ENCODE peak calls at places on chromosomes 4 and X, in five cellular contexts. T is sigmoid colon, E is fibroblast of lung, I is mesenchymal stem cell, C is choroid plexus epithelial cell. B is an unnamed sample.

GRCh38 chr4:125085-125820 is 952 bp downstream of the ZNF718 start:
- DNase-seq in I (peak; percentile 67), E (peak; percentile 52), C (peak; percentile 63), T (no peak), B (no peak)

GRCh38 chr4:169615467-169616106 is 3.2 kb upstream of the NEK1 start:
- DNase-seq in I (no peak), T (no peak), E (peak; percentile 62), C (peak; percentile 33), B (no peak)

GRCh38 chr4:41294445-41295062 is 37.8 kb downstream of the UCHL1 start:
- DNase-seq in E (no peak), I (no peak), C (no peak), T (no peak), B (no peak)

GRCh38 chr4:125316391-125316780 is 1.6 kb downstream of the FAT4 start:
- DNase-seq in T (no peak), E (no peak), I (no peak), C (peak; percentile 49), B (no peak)

GRCh38 chr4:5051692-5052423 is 578 bp downstream of the STK32B start:
- DNase-seq in E (peak; percentile 20), I (peak; percentile 53), C (no peak), T (no peak), B (no peak)

GRCh38 chr4:1573830-1574459 is 110.2 kb downstream of the FAM53A start:
- DNase-seq in C (no peak), I (no peak), E (no peak), T (peak; percentile 51), B (no peak)

GRCh38 chr4:183932576-183932975 is 27.5 kb downstream of the STOX2 start:
- DNase-seq in T (no peak), E (no peak), C (no peak), I (no peak), B (no peak)

GRCh38 chrX:138745215-138745614 is 33.7 kb upstream of the FGF13 start:
- DNase-seq in I (peak; percentile 20), T (no peak), E (peak; percentile 37), C (peak; percentile 50), B (peak; percentile 7)

GRCh38 chr4:174156239-174156826 is 127.1 kb downstream of the FBXO8 start:
- DNase-seq in E (peak; percentile 13), C (peak; percentile 69), I (peak; percentile 77), T (no peak), B (no peak)

GRCh38 chr4:142960134-142960533 is 114.0 kb upstream of the INPP4B start:
- DNase-seq in I (no peak), C (peak; percentile 44), E (peak; percentile 1), T (no peak), B (no peak)

GRCh38 chr4:118270492-118270891 is 82.3 kb downstream of the PRSS12 start:
- DNase-seq in T (no peak), E (peak; percentile 39), I (peak; percentile 65), C (peak; percentile 80), B (no peak)

GRCh38 chr4:3677671-3678070 is 88.5 kb upstream of the ADRA2C start:
- DNase-seq in C (no peak), T (peak; percentile 41), E (no peak), I (no peak), B (no peak)

GRCh38 chr4:114081783-114082182 is 102.3 kb upstream of the ARSJ start:
- DNase-seq in I (no peak), T (no peak), E (no peak), C (no peak), B (no peak)

GRCh38 chr4:48129307-48130014 is 4.6 kb downstream of the TXK start:
- DNase-seq in I (no peak), T (no peak), C (no peak), E (no peak), B (no peak)

GRCh38 chr4:160864253-160864652 is 1299.5 kb downstream of the FSTL5 start:
- DNase-seq in I (no peak), T (no peak), C (no peak), E (no peak), B (no peak)

GRCh38 chr4:8024073-8024786 is 84.6 kb upstream of the AFAP1 start:
- DNase-seq in C (no peak), I (no peak), E (no peak), T (no peak), B (no peak)

GRCh38 chr4:3416821-3417221 is 24.9 kb upstream of the HGFAC start:
- DNase-seq in T (peak; percentile 48), C (no peak), E (no peak), I (no peak), B (no peak)

GRCh38 chrX:54181196-54181953 is 1.7 kb downstream of the FAM120C start:
- DNase-seq in I (peak; percentile 28), T (no peak), C (peak; percentile 35), E (peak; percentile 76), B (peak; percentile 53)

GRCh38 chr4:116066711-116067245 is 953.4 kb upstream of the NDST4 start:
- DNase-seq in E (no peak), I (no peak), C (no peak), T (no peak), B (no peak)

GRCh38 chr4:130851107-130851506 is 1755.2 kb downstream of the C4orf33 start:
- DNase-seq in T (no peak), C (no peak), I (no peak), E (no peak), B (no peak)
- H3K4me3 ChIP-seq in T (no peak overlapping the region), C (no peak overlapping the region), I (no peak overlapping the region), E (no peak overlapping the region), B (no peak overlapping the region)

DNA sequence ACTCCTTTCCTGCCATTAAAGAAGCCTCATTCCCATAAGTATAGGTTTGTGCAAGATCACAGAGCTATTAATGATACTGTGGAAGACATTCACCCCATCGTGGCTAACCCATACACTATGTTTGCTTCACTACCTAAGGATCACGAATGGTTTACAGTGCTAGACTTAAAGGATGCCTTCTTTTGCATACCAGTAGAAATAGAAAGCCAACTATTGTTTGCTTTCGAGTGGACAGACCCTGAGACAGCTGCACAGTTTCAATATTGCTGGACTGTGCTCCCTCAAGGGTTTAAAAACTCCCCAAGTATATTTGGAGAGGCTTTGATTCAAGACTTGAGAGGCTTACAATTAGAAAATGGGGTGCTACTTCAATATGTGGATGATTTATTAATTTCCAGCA is 16.0 kb upstream of the PAPSS1 start:
- DNase-seq in I (no peak), E (no peak), C (no peak), T (no peak), B (no peak)
- H3K4me3 ChIP-seq in I (no peak overlapping the region), E (no peak overlapping the region), C (no peak overlapping the region), T (no peak overlapping the region), B (no peak overlapping the region)

DNA sequence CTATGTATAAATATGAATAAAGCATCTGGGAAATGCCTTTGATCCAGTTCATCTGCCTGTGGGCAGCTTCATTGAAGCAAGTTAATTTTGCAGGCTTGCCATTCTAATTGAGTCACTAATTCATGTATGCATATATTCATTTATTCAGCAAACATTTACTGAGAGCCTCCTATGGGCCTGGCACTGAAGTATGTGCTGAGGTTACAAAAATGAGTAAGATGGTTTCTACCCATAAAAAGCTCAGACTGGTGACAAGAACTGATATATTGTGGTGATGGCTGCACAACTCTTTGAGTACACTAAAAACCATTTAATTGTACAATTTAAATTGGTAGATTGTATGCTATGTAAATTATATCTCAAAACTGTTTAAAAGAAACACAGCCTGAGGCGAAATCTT is 1.1 kb upstream of the MRPL1 start:
- DNase-seq in I (no peak), C (no peak), T (no peak), E (peak; percentile 41), B (no peak)
- H3K4me3 ChIP-seq in I (peak overlapping the region; percentile 98), C (peak overlapping the region; percentile 73), T (peak overlapping the region; percentile 60), E (peak overlapping the region; percentile 92), B (peak overlapping the region; percentile 94)

GRCh38 chrX:102154218-102154860 is 1.4 kb downstream of the BEX5 start:
- DNase-seq in T (no peak), E (no peak), I (no peak), C (no peak), B (no peak)
- H3K4me3 ChIP-seq in T (no peak overlapping the region), E (no peak overlapping the region), I (no peak overlapping the region), C (no peak overlapping the region), B (no peak overlapping the region)

GRCh38 chr4:21763865-21764264 is 184.7 kb downstream of the KCNIP4 start:
- DNase-seq in E (no peak), I (no peak), T (no peak), C (no peak), B (no peak)
- H3K4me3 ChIP-seq in E (no peak overlapping the region), I (no peak overlapping the region), T (no peak overlapping the region), C (no peak overlapping the region), B (no peak overlapping the region)

DNA sequence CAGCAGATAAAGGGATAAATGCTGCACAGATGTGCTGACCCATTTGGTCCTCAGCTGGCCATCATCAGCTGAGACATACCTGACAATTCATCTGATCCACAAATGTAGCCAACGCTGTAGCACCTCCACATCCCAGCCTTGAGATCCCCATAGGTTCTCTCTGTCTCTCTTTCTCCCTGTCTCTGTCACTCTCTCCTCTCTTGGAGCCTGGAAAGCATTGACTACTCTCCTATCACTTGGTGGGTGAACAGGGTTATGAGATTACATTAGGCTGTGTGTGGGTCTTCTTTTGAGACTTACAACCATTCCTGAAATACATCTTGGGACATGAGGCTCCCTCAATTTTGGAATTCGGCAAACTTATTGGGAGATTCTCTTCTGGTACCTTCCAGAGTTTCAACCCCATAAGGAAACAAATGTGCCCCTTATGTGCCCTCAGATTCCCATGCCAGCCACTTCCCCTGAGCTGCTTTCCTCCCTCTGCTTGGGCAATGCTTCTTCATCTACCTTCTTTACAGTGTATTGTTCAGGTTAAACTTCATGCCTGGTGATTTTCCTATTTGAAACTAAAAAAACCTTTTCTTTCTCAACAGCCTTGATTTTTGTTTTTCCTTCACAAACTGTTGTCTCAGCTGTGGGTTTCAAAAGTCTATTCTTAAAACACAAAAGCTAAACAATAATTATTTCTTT is 29.1 kb upstream of the FGF2 start:
- DNase-seq in T (no peak), I (no peak), E (no peak), C (no peak), B (no peak)
- H3K4me3 ChIP-seq in T (peak overlapping the region; percentile 8), I (peak overlapping the region; percentile 36), E (no peak overlapping the region), C (no peak overlapping the region), B (no peak overlapping the region)

GRCh38 chrX:49199315-49199595 is 738 bp downstream of the SYP start:
- DNase-seq in T (no peak), I (no peak), E (no peak), C (no peak), B (no peak)
- H3K4me3 ChIP-seq in T (no peak overlapping the region), I (no peak overlapping the region), E (no peak overlapping the region), C (no peak overlapping the region), B (no peak overlapping the region)

DNA sequence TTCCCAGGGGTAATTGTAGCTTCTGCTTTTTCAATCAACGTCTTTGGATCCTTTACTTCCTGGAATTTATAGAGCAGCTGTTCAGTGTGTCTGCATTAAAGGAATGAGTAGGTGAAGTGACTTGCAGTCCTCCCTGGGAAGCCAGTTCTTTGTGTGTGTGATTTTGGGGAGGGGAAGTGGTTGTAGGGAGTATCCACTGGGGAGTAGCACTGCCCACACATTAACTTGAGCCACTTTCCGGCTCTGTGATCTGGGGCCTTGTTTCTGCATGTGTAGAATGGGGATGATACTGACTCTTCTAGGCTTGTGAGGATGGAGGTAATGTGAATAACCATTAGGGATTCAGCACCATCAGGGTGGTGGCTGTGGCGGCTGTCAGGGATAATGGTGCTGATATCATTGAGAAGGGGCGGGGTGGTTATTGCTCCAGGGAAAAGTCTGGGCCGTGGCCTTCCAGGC is 54.7 kb downstream of the TMEM131L start:
- DNase-seq in C (no peak), T (no peak), E (no peak), I (no peak), B (no peak)
- H3K4me3 ChIP-seq in C (no peak overlapping the region), T (no peak overlapping the region), E (no peak overlapping the region), I (no peak overlapping the region), B (no peak overlapping the region)